ENCODE peak calls at places on chromosomes 4 and X, in four cellular contexts. G, L, H and R are unnamed samples.
A peak's percentile ranks its signal among the peaks of the same experiment; 100 is the strongest.

GRCh38 chr4:158578476-158578875 is 56.8 kb downstream of the RXFP1 start:
- DNase-seq in G (no peak), L (peak; percentile 49), H (no peak), R (no peak)

GRCh38 chrX:143757375-143757774 is 36.8 kb upstream of the SPANXN2 start:
- DNase-seq in G (no peak), L (peak; percentile 18), H (no peak), R (peak; percentile 37)

GRCh38 chr4:174714393-174715211 is 114.4 kb downstream of the GLRA3 start:
- DNase-seq in G (no peak), L (peak; percentile 77), H (peak; percentile 25), R (peak; percentile 63)

GRCh38 chr4:165621983-165622382 is 243.2 kb downstream of the CPE start:
- DNase-seq in G (no peak), L (peak; percentile 60), H (no peak), R (no peak)

GRCh38 chr4:48575964-48576363 is 85.9 kb downstream of the ZAR1 start:
- DNase-seq in G (no peak), L (no peak), H (no peak), R (no peak)

GRCh38 chr4:26028793-26029511 is 114.9 kb downstream of the SMIM20 start:
- DNase-seq in G (peak; percentile 93), L (peak; percentile 88), H (peak; percentile 63), R (peak; percentile 89)

GRCh38 chr4:83074086-83074704 is 39.2 kb downstream of the COPS4 start:
- DNase-seq in G (no peak), L (peak; percentile 88), H (peak; percentile 66), R (peak; percentile 62)

GRCh38 chr4:10099521-10100325 is 16.9 kb downstream of the WDR1 start:
- DNase-seq in G (no peak), L (no peak), H (no peak), R (no peak)

GRCh38 chr4:123986268-123986798 is 589.7 kb downstream of the SPRY1 start:
- DNase-seq in G (no peak), L (no peak), H (peak; percentile 25), R (no peak)

GRCh38 chr4:7829687-7830580 is 109.7 kb downstream of the AFAP1 start:
- DNase-seq in G (no peak), L (no peak), H (peak; percentile 66), R (no peak)

GRCh38 chr4:114257516-114257915 is 278.1 kb upstream of the ARSJ start:
- DNase-seq in G (no peak), L (no peak), H (no peak), R (no peak)

GRCh38 chr4:93743638-93744037 is 84.9 kb upstream of the ATOH1 start:
- DNase-seq in G (no peak), L (peak; percentile 11), H (no peak), R (no peak)

GRCh38 chr4:136803430-136803829 is 728.9 kb downstream of the PCDH18 start:
- DNase-seq in G (no peak), L (no peak), H (no peak), R (no peak)

GRCh38 chrX:129980540-129981206 is 1.8 kb upstream of the BCORL1 start:
- DNase-seq in G (peak; percentile 85), L (peak; percentile 31), H (peak; percentile 71), R (peak; percentile 95)

GRCh38 chr4:81459233-81459632 is 12.5 kb downstream of the RASGEF1B start:
- DNase-seq in G (no peak), L (no peak), H (no peak), R (no peak)

GRCh38 chrX:51825432-51825831 is 68.0 kb upstream of the MAGED1 start:
- DNase-seq in G (no peak), L (no peak), H (peak; percentile 19), R (no peak)

GRCh38 chr4:72006576-72006975 is 25.2 kb upstream of the NPFFR2 start:
- DNase-seq in G (no peak), L (no peak), H (no peak), R (no peak)

GRCh38 chrX:7586126-7586525 is 256.8 kb upstream of the VCX start:
- DNase-seq in G (no peak), L (peak; percentile 48), H (no peak), R (peak; percentile 15)

GRCh38 chrX:24466025-24466424 is 939 bp downstream of the PDK3 start:
- DNase-seq in G (no peak), L (peak; percentile 4), H (no peak), R (peak; percentile 40)
- H3K4me3 ChIP-seq in G (peak overlapping the region; percentile 53), L (no peak overlapping the region), H (peak overlapping the region; percentile 71), R (peak overlapping the region; percentile 84)

DNA sequence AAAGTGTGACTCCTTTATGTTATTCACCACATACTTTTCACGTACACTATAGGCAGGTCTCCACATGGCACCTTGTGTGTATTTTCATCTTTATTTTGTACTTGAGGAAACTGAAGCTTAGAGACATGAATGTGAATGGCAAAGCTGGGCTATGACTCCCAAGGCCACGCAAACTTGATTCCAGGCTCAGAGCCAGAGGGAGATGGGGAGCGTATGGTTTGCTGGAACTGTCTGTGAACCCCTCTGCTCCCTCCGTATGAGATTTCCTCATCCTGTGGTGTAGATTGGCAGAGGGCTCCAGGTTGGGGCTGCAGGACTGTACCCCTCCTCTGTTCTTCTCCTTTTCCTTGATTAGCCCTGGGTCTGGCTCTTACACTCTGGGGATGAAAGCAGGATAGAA is 16.1 kb upstream of the STARD8 start:
- DNase-seq in G (no peak), L (no peak), H (no peak), R (no peak)
- H3K27me3 ChIP-seq in G (no peaks in the 10 kb centered on the region), L (no peaks in the 10 kb centered on the region), H (no peaks in the 10 kb centered on the region), R (no peaks in the 10 kb centered on the region)

DNA sequence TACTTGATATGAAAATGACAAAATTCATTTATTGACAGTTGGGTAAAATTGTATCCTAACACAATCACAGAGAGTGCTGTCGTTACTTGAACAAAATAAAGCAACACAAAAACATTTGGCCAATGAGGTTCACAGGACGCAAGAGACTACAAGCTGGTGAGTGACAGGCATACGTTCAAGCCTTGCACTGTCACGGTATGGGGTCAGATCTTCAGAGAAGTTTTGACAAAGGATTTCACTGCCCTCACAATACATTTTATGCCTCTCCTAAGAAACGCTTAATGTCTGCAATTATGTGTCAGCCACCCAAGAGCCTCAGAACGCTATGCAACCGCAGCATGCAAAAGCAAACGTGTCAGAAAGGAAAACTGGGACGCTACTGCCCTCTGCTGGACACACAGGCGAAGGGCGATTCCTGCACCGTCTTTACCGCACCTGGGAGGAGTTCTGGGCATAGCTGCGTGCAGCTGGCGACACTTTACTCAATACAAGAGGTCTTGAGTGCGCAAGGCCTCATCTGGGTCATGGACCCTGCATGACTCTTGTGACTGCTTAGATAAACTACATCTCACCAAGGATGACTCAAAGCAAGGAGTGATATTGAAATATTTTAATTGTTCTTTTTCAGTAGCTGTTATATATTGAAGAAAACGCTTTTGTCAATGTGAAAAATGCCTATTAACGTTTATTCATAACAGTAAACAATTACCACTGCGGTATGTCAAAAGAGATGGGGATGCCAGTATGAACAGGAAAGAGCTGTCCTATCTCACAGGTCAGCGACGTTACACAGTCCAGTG is 147.7 kb upstream of the FRG1 start:
- DNase-seq in G (peak; percentile 80), L (peak; percentile 79), H (peak; percentile 63), R (peak; percentile 71)
- H3K4me3 ChIP-seq in G (no peak overlapping the region), L (no peak overlapping the region), H (no peak overlapping the region), R (no peak overlapping the region)

GRCh38 chr4:15100994-15101695 is 98.9 kb downstream of the CPEB2 start:
- DNase-seq in G (no peak), L (no peak), H (no peak), R (no peak)
- H3K27me3 ChIP-seq in G (no peaks in the 10 kb centered on the region), L (no peaks in the 10 kb centered on the region), H (no peaks in the 10 kb centered on the region), R (no peaks in the 10 kb centered on the region)

DNA sequence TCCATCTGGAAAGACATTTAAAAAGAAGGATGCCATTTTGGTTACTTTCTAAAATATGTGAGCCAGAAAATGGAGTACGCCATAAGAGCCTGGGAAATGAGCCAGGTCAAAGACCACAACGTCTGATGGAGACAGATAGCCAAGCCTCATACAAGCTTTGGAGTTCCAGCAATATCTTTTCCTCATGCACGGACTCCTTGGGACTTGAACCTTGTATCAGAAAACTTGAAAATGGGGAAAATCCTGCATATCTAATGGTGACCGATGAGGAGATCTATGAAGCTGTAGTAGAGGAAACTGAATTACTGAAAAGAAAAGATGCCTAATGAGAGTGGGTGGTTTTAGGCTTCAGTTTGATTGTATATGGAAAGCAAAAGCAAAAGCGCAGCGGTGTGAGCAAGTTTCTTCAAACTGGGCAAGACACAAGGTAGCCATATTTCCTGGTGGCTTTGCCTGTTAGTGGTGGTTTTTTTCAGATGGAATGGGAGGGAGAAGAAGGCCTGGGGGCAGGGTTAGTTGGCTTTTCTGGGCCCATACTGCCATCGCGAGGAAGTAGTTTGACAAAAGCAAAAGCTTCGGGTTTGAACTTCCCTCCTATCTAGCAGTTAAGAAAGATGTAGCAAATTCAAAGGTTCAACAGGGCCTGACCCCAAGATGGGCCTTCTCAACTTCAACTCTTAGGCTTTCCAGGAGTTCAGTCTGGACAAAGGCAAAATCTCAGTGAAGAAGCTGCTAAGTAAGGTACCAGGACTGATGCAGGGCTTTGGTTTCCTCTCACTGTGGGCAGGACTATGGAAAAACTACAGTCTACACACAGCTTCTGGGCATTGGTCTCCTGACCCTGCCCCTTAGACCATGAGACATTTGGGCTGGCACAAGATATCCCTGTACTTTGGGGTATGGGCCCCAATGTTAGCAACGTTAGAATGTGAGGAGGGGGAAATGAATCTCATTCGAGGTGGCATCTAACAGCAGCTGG is 210.0 kb upstream of the STK26 start:
- DNase-seq in G (peak; percentile 86), L (no peak), H (peak; percentile 81), R (no peak)
- H3K4me3 ChIP-seq in G (peak overlapping the region; percentile 46), L (no peak overlapping the region), H (peak overlapping the region; percentile 36), R (no peak overlapping the region)